ENCODE peak calls at places on chromosomes 2 and 18, in five cellular contexts. F, C, V, L and B are unnamed samples.

GRCh38 chr2:67649331-67650071 is 252.4 kb downstream of the ETAA1 start:
- DNase-seq in F (no peak), L (no peak), C (no peak), V (no peak), B (no peak)

GRCh38 chr2:73561422-73561821 is 80.8 kb downstream of the NAT8 start:
- DNase-seq in V (no peak), L (no peak), C (no peak), F (no peak), B (no peak)

GRCh38 chr2:153105829-153106578 is 372.6 kb downstream of the RPRM start:
- DNase-seq in F (no peak), L (no peak), C (no peak), V (no peak), B (no peak)

GRCh38 chr18:57569133-57569532 is 17.4 kb downstream of the FECH start:
- DNase-seq in L (no peak), C (no peak), V (no peak), F (no peak), B (no peak)

GRCh38 chr2:10575566-10576300 is 114.0 kb downstream of the NOL10 start:
- DNase-seq in C (no peak), F (peak), V (no peak), L (no peak), B (no peak)

GRCh38 chr2:191350826-191351225 is 105.6 kb downstream of the MYO1B start:
- DNase-seq in F (no peak), V (no peak), L (no peak), C (no peak), B (no peak)

GRCh38 chr18:11689031-11689971 is at the start of gene GNAL:
- DNase-seq in F (peak), C (peak), L (peak), V (peak), B (no peak)

GRCh38 chr18:50128506-50129271 is 66.3 kb downstream of the MYO5B start:
- DNase-seq in V (no peak), F (no peak), L (peak), C (peak), B (no peak)

GRCh38 chr2:234571620-234572407 is 74.9 kb upstream of the ARL4C start:
- DNase-seq in V (no peak), F (no peak), C (no peak), L (no peak), B (no peak)

GRCh38 chr2:223846524-223846923 is 9.1 kb upstream of the AP1S3 start:
- DNase-seq in F (no peak), V (no peak), L (no peak), C (no peak), B (no peak)

GRCh38 chr18:52288403-52289004 is 51.5 kb upstream of the DCC start:
- DNase-seq in F (no peak), L (peak), C (peak), V (peak), B (no peak)

GRCh38 chr2:234211797-234212196 is 161.3 kb downstream of the SPP2 start:
- DNase-seq in F (no peak), V (no peak), C (no peak), L (no peak), B (no peak)

GRCh38 chr2:45674035-45674791 is 22.7 kb downstream of the PRKCE start:
- DNase-seq in F (no peak), L (no peak), C (no peak), V (no peak), B (no peak)

GRCh38 chr2:10326707-10327594 is 24.2 kb downstream of the HPCAL1 start:
- DNase-seq in V (no peak), F (no peak), L (peak), C (no peak), B (no peak)

GRCh38 chr2:144357623-144358400 is 162.1 kb downstream of the ZEB2 start:
- DNase-seq in F (peak), C (no peak), L (peak), V (peak), B (peak)

GRCh38 chr2:159867557-159868330 is 69.7 kb upstream of the CD302 start:
- DNase-seq in C (no peak), V (no peak), L (no peak), F (no peak), B (no peak)

GRCh38 chr2:61938511-61938910 is 33.0 kb downstream of the COMMD1 start:
- DNase-seq in C (no peak), L (no peak), V (no peak), F (no peak), B (no peak)

GRCh38 chr18:3603460-3604259 is 153.7 kb downstream of the TGIF1 start:
- DNase-seq in L (peak), V (peak), C (no peak), F (no peak), B (no peak)

GRCh38 chr2:174442546-174443510 is 44.0 kb downstream of the GPR155 start:
- DNase-seq in V (no peak), C (no peak), L (no peak), F (peak), B (no peak)

GRCh38 chr18:57353940-57354461 is 1.6 kb downstream of the ST8SIA3 start:
- DNase-seq in C (peak), V (peak), L (peak), F (peak), B (no peak)

GRCh38 chr2:20012282-20013060 is at the start of gene MATN3:
- DNase-seq in V (peak), L (peak), F (peak), C (peak), B (no peak)

GRCh38 chr18:25445430-25445829 is 93.5 kb upstream of the ZNF521 start:
- DNase-seq in L (no peak), F (no peak), C (no peak), V (no peak), B (no peak)
- TF ChIP-seq KDM1A in L (no peak), F (no peak), C (no peak), V (no peak), B (no peak)

GRCh38 chr2:112656679-112657078 is 10.9 kb downstream of the SLC20A1 start:
- DNase-seq in L (no peak), F (no peak), C (no peak), V (no peak), B (no peak)
- TF ChIP-seq KDM1A in L (no peak), F (no peak), C (no peak), V (no peak), B (no peak)

GRCh38 chr2:15241929-15242328 is 319.2 kb downstream of the NBAS start:
- DNase-seq in C (no peak), L (no peak), F (no peak), V (no peak), B (no peak)

GRCh38 chr2:15242936-15243461 is 318.1 kb downstream of the NBAS start:
- DNase-seq in F (no peak), V (no peak), C (no peak), L (no peak), B (no peak)

GRCh38 chr2:15243762-15244161 is 317.4 kb downstream of the NBAS start:
- DNase-seq in L (no peak), F (no peak), C (no peak), V (peak), B (no peak)

GRCh38 chr2:15238028-15238427 is 323.1 kb downstream of the NBAS start:
- DNase-seq in V (no peak), L (no peak), F (no peak), C (no peak), B (no peak)

GRCh38 chr2:15241208-15241607 is 319.9 kb downstream of the NBAS start:
- DNase-seq in L (peak), C (no peak), F (no peak), V (no peak), B (no peak)
- TF ChIP-seq KDM1A in L (no peak), C (no peak), F (no peak), V (no peak), B (no peak)

GRCh38 chr2:241677392-241677791 is 9.2 kb downstream of the DTYMK start:
- DNase-seq in C (no peak), F (no peak), V (no peak), L (no peak), B (no peak)

GRCh38 chr2:241678307-241678706 is 8.3 kb downstream of the DTYMK start:
- DNase-seq in L (no peak), F (no peak), V (no peak), C (no peak), B (no peak)

GRCh38 chr2:241678784-241679540 is 7.7 kb downstream of the DTYMK start:
- DNase-seq in C (no peak), V (no peak), F (no peak), L (no peak), B (no peak)

GRCh38 chr2:241680044-241680443 is 6.6 kb downstream of the DTYMK start:
- DNase-seq in F (no peak), C (no peak), L (no peak), V (no peak), B (no peak)

GRCh38 chr2:241680827-241681599 is 5.6 kb downstream of the DTYMK start:
- DNase-seq in F (no peak), C (no peak), V (no peak), L (no peak), B (no peak)
- TF ChIP-seq KDM1A in F (no peak), C (no peak), V (no peak), L (no peak), B (no peak)